ENCODE peak calls at places on chromosome X, in four cellular contexts. Z, M, S and Q are unnamed samples. For H3K27me3, the result is how much of the 10 kb centered on the place peaks cover.

GRCh38 chrX:38612281-38612680 is 50.9 kb downstream of the TSPAN7 start:
- DNase-seq in M (no peak), S (no peak), Z (no peak), Q (no peak)

GRCh38 chrX:109952985-109953905 is 49.7 kb upstream of the TMEM164 start:
- DNase-seq in S (no peak), Z (no peak), M (no peak), Q (no peak)

GRCh38 chrX:17417411-17417810 is 42.4 kb downstream of the NHS start:
- DNase-seq in S (no peak), M (no peak), Z (no peak), Q (no peak)

GRCh38 chrX:43121637-43122036 is 343.7 kb upstream of the PPP1R2C start:
- DNase-seq in S (no peak), Z (peak), M (no peak), Q (no peak)

GRCh38 chrX:152405561-152405960 is 45.6 kb downstream of the GABRA3 start:
- DNase-seq in M (no peak), Z (no peak), S (no peak), Q (no peak)

GRCh38 chrX:21838937-21839333 is 482 bp upstream of the MBTPS2 start:
- DNase-seq in M (no peak), Z (no peak), S (peak), Q (no peak)

GRCh38 chrX:101347859-101348451 is 587 bp downstream of the TIMM8A start:
- DNase-seq in S (peak), M (no peak), Z (no peak), Q (no peak)

GRCh38 chrX:40394302-40394701 is 186.5 kb upstream of the ATP6AP2 start:
- DNase-seq in S (no peak), Z (no peak), M (no peak), Q (no peak)

GRCh38 chrX:44244008-44244407 is 99.5 kb downstream of the EFHC2 start:
- DNase-seq in S (peak), M (no peak), Z (peak), Q (no peak)

GRCh38 chrX:19649227-19650009 is 134.1 kb upstream of the MAP3K15 start:
- DNase-seq in Z (no peak), M (no peak), S (peak), Q (no peak)

GRCh38 chrX:40508560-40508959 is 72.2 kb upstream of the ATP6AP2 start:
- DNase-seq in Z (no peak), S (no peak), M (no peak), Q (no peak)

GRCh38 chrX:12210921-12211320 is 72.6 kb downstream of the FRMPD4 start:
- DNase-seq in M (no peak), Z (no peak), S (peak), Q (no peak)

GRCh38 chrX:119734897-119735339 is 23.5 kb upstream of the SOWAHD start:
- DNase-seq in M (peak), Z (no peak), S (no peak), Q (no peak)

GRCh38 chrX:17361620-17362019 is 13.4 kb upstream of the NHS start:
- DNase-seq in M (no peak), Z (peak), S (no peak), Q (no peak)

GRCh38 chrX:16822723-16823122 is 36.5 kb downstream of the TXLNG start:
- DNase-seq in S (peak), Z (no peak), M (no peak), Q (no peak)

GRCh38 chrX:102546818-102547493 is 30.4 kb upstream of the TMSB15A start:
- DNase-seq in M (no peak), S (no peak), Z (peak), Q (no peak)

GRCh38 chrX:638482-639131 is 8.0 kb downstream of the SHOX start:
- DNase-seq in M (peak), S (no peak), Z (peak), Q (no peak)

GRCh38 chrX:71282514-71283408 is 674 bp upstream of the NONO start:
- DNase-seq in M (no peak), Z (peak), S (peak), Q (no peak)

GRCh38 chrX:151902813-151903591 is 9.7 kb upstream of the MAGEA4 start:
- DNase-seq in Z (no peak), S (peak), M (peak), Q (no peak)

GRCh38 chrX:56232221-56233082 is at the start of gene KLF8:
- DNase-seq in S (no peak), M (no peak), Z (peak), Q (no peak)

GRCh38 chrX:1468250-1468772 is 15.6 kb upstream of the ASMTL start:
- DNase-seq in M (peak), Z (no peak), S (no peak), Q (no peak)

GRCh38 chrX:100477468-100477867 is 67.4 kb upstream of the PCDH19 start:
- DNase-seq in M (no peak), Z (no peak), S (no peak), Q (no peak)

GRCh38 chrX:107924136-107924746 is 57.9 kb downstream of the TEX13B start:
- DNase-seq in Z (no peak), S (no peak), M (no peak), Q (no peak)

GRCh38 chrX:134246282-134246681 is 9.3 kb downstream of the CCDC160 start:
- DNase-seq in M (no peak), Z (peak), S (no peak), Q (no peak)

GRCh38 chrX:139112432-139112831 is 400.9 kb upstream of the FGF13 start:
- DNase-seq in M (no peak), Z (no peak), S (no peak), Q (no peak)

GRCh38 chrX:57367649-57368048 is 81.1 kb downstream of the FAAH2 start:
- DNase-seq in M (no peak), Z (no peak), S (no peak), Q (no peak)

GRCh38 chrX:24682739-24683432 is 10.8 kb upstream of the POLA1 start:
- DNase-seq in M (no peak), S (no peak), Z (no peak), Q (no peak)

DNA sequence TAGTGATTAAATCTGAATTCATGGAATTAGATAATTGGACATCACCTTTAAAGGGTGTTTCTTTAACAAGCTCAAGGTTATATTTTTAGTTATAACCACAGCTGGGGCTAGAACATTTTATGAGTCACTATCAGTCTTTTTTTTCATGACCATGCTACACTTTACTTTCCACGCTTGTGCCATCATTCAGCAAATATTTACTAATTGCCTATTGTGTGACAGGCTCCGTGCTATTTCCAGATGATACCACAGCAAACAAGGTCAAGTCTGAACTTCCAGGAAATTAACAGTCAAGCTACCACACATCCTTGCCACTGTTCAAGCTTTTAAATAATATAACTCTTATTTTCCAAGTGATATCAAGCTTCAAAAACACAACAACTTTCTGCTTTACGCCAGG is 16.5 kb downstream of the SPANXN3 start:
- DNase-seq in S (no peak), Z (no peak), M (no peak), Q (no peak)
- H3K27me3 ChIP-seq in S (under half), Z (under half), M (under half), Q (under half)

DNA sequence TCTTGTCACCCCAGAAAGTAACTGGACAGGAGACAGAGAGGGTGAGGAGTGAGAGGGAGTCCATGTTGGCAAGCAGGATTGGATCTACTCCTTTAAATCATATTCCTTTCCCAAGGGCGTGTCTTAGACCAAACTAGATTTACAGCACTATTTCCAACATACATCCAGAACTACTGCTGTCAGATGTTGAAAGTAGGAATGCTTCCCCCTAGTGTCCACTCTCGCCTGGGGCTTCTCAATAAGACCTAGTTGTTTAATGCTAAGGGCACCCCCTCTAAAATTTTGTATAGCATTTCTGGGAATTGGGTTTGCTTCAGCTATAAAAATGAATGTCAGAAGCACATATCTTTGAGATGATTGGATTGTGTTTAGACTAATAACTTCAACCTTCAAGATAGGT is 13.3 kb downstream of the OFD1 start:
- DNase-seq in Z (peak), M (no peak), S (peak), Q (no peak)
- TF ChIP-seq CTCF in Z (peak), M (peak), S (peak), Q (peak)

GRCh38 chrX:115966920-115967319 is 203.6 kb upstream of the AGTR2 start:
- DNase-seq in M (no peak), S (no peak), Z (peak), Q (no peak)

GRCh38 chrX:115970718-115971117 is 199.8 kb upstream of the AGTR2 start:
- DNase-seq in Z (no peak), M (no peak), S (no peak), Q (no peak)

GRCh38 chrX:115972717-115973116 is 197.8 kb upstream of the AGTR2 start:
- DNase-seq in M (no peak), S (no peak), Z (no peak), Q (no peak)

GRCh38 chrX:115968436-115969252 is 201.9 kb upstream of the AGTR2 start:
- DNase-seq in Z (peak), M (no peak), S (no peak), Q (no peak)
- H3K4me3 ChIP-seq in Z (peak), M (peak), S (no peak), Q (peak)

DNA sequence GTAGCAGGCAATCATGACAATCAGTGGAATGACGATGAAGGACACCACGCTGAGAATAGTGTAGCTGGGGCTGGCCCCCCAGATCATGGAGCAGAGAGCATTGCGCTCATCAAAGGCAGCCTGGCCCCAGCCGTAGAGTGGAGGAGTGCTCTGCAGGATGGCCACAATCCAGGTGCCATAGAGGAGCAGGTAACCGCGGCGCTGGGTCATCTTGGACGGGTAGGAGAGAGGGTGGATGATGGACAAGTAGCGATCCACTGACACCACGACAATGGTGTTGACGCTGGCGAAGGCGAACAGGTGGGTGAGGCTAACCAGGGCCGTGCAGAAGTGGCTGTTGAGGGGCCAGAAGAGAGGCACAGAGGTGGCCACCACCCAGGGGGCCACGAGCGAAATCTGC is 2.8 kb downstream of the GPR101 start:
- DNase-seq in M (no peak), Z (no peak), S (no peak), Q (no peak)
- H3K27me3 ChIP-seq in M (under half), Z (half or more), S (under half), Q (under half)

GRCh38 chrX:30224541-30224940 is 5.9 kb upstream of the MAGEB3 start:
- DNase-seq in M (no peak), Z (no peak), S (no peak), Q (no peak)

GRCh38 chrX:30228526-30228925 is 1.9 kb upstream of the MAGEB3 start:
- DNase-seq in M (no peak), S (no peak), Z (peak), Q (no peak)

DNA sequence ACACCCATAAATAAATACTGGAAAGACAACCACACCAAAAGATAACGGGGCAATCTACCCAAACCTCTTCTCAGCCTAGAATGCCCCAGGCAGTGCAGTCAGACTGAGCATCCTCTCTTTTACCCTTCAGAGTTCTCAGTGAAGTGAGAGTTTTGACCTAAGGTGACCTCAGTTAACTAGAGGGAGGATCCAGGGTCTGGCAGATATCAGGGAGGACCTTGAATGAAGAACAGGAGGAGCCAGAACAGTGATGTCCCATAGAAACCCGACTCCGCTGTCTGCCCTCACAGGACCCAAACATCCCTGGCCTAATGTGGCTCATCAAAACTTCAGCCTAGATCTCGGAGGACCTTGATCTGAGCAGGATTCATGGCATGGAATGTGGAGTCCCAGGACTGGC is at the start of gene MAGEB3:
- DNase-seq in M (no peak), Z (no peak), S (no peak), Q (no peak)
- TF ChIP-seq CTCF in M (no peak), Z (no peak), S (no peak), Q (no peak)

DNA sequence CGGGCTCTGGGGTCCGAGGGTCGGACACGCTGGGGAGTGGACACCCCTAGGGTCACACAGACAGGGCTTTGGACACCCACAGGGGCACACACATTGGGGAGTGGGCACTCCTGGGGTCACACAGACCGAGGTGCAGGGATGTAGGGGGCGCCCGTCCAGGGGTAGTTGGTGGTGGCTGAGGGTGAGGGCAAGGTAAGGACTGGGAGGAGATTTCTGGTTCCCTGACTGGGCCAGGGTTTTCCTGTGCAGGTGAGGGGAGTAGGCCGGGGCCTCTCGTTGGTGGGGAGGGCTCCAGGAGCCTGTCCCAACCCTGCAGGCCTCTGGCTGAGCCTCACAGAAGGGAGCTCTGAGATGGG is 21.9 kb upstream of the WDR45 start:
- DNase-seq in M (no peak), S (no peak), Z (no peak), Q (no peak)
- H3K4me3 ChIP-seq in M (peak), S (peak), Z (peak), Q (peak)

GRCh38 chrX:129638917-129639316 is 15.8 kb downstream of the APLN start:
- DNase-seq in S (no peak), M (no peak), Z (no peak), Q (no peak)

GRCh38 chrX:129637217-129638109 is 17.3 kb downstream of the APLN start:
- DNase-seq in M (peak), S (peak), Z (peak), Q (no peak)

GRCh38 chrX:129632443-129632842 is 22.3 kb downstream of the APLN start:
- DNase-seq in M (no peak), S (no peak), Z (no peak), Q (no peak)

GRCh38 chrX:129634541-129634940 is 20.2 kb downstream of the APLN start:
- DNase-seq in S (no peak), Z (peak), M (no peak), Q (no peak)

GRCh38 chrX:129636175-129636681 is 18.5 kb downstream of the APLN start:
- DNase-seq in M (no peak), Z (no peak), S (no peak), Q (no peak)
- H3K27me3 ChIP-seq in M (under half), Z (under half), S (under half), Q (under half)